ENCODE peak calls at places on chromosome 1, in five cellular contexts. E is colonic mucosa, N is esophagus squamous epithelium, F is endodermal cell, H is WERI-Rb-1. U is an unnamed sample.
A peak's percentile ranks its signal among the peaks of the same experiment; 100 is the strongest.

GRCh38 chr1:12480748-12481362 is 137.2 kb downstream of the DHRS3 start:
- DNase-seq in H (no peak), F (no peak), N (no peak), E (peak; percentile 84), U (no peak)

GRCh38 chr1:76870037-76870436 is 2.8 kb downstream of the ST6GALNAC5 start:
- DNase-seq in E (no peak), N (no peak), F (no peak), H (no peak), U (no peak)

GRCh38 chr1:41847011-41847410 is 71.7 kb downstream of the HIVEP3 start:
- DNase-seq in H (no peak), E (no peak), N (no peak), F (no peak), U (no peak)

GRCh38 chr1:26234644-26235384 is 814 bp downstream of the CEP85 start:
- DNase-seq in E (peak; percentile 52), N (no peak), F (no peak), H (no peak), U (no peak)

GRCh38 chr1:31848381-31848897 is 32.6 kb upstream of the SPOCD1 start:
- DNase-seq in E (no peak), H (no peak), F (peak; percentile 20), N (no peak), U (no peak)

GRCh38 chr1:11499825-11500331 is 20.9 kb downstream of the DISP3 start:
- DNase-seq in F (no peak), E (no peak), N (no peak), H (no peak), U (no peak)

GRCh38 chr1:99696616-99697015 is 50.7 kb downstream of the PALMD start:
- DNase-seq in H (no peak), N (no peak), F (no peak), E (no peak), U (no peak)

GRCh38 chr1:77044133-77044849 is 174.9 kb downstream of the PIGK start:
- DNase-seq in H (no peak), N (no peak), E (no peak), F (no peak), U (no peak)

GRCh38 chr1:203480084-203480483 is 4.5 kb downstream of the PRELP start:
- DNase-seq in E (no peak), F (no peak), H (no peak), N (no peak), U (no peak)

GRCh38 chr1:20405893-20406604 is 80.0 kb downstream of the CAMK2N1 start:
- DNase-seq in E (no peak), H (no peak), N (no peak), F (peak; percentile 50), U (no peak)

GRCh38 chr1:112893288-112894009 is 62.5 kb downstream of the SLC16A1 start:
- DNase-seq in E (no peak), F (no peak), N (no peak), H (no peak), U (no peak)

GRCh38 chr1:204147392-204148097 is 4.3 kb downstream of the ETNK2 start:
- DNase-seq in N (no peak), E (no peak), F (peak; percentile 58), H (no peak), U (no peak)

GRCh38 chr1:51518033-51518729 is 885 bp downstream of the EPS15 start:
- DNase-seq in E (peak; percentile 85), H (peak; percentile 26), F (peak; percentile 89), N (no peak), U (peak; percentile 46)

GRCh38 chr1:110134050-110134595 is 16.2 kb upstream of the SLC6A17 start:
- DNase-seq in N (no peak), H (no peak), E (no peak), F (no peak), U (no peak)

GRCh38 chr1:40232444-40232843 is 15.3 kb upstream of the TMCO2 start:
- DNase-seq in E (no peak), N (no peak), H (no peak), F (no peak), U (no peak)

GRCh38 chr1:156504062-156504813 is 3.7 kb upstream of the MEF2D start:
- DNase-seq in N (no peak), F (no peak), H (peak; percentile 90), E (no peak), U (no peak)

GRCh38 chr1:178094752-178095645 is 1.1 kb downstream of the RASAL2 start:
- DNase-seq in E (no peak), F (no peak), N (no peak), H (no peak), U (no peak)

GRCh38 chr1:225934711-225935110 is 6.3 kb downstream of the LEFTY2 start:
- DNase-seq in E (no peak), F (no peak), H (no peak), N (no peak), U (no peak)

GRCh38 chr1:151923422-151923821 is 14.1 kb upstream of the THEM4 start:
- DNase-seq in H (no peak), N (no peak), E (no peak), F (no peak), U (no peak)

GRCh38 chr1:78673120-78673519 is 23.5 kb downstream of the IFI44 start:
- DNase-seq in N (no peak), E (no peak), H (peak; percentile 44), F (peak; percentile 86), U (peak; percentile 41)
- TF ChIP-seq CTCF in N (no peak), E (no peak), H (peak; percentile 51), F (peak; percentile 73), U (no peak)

GRCh38 chr1:6268431-6268830 is 7.5 kb upstream of the GPR153 start:
- DNase-seq in H (peak; percentile 43), E (no peak), F (peak; percentile 72), N (no peak), U (no peak)
- TF ChIP-seq CTCF in H (peak; percentile 36), E (no peak), F (peak; percentile 56), N (no peak), U (no peak)

DNA sequence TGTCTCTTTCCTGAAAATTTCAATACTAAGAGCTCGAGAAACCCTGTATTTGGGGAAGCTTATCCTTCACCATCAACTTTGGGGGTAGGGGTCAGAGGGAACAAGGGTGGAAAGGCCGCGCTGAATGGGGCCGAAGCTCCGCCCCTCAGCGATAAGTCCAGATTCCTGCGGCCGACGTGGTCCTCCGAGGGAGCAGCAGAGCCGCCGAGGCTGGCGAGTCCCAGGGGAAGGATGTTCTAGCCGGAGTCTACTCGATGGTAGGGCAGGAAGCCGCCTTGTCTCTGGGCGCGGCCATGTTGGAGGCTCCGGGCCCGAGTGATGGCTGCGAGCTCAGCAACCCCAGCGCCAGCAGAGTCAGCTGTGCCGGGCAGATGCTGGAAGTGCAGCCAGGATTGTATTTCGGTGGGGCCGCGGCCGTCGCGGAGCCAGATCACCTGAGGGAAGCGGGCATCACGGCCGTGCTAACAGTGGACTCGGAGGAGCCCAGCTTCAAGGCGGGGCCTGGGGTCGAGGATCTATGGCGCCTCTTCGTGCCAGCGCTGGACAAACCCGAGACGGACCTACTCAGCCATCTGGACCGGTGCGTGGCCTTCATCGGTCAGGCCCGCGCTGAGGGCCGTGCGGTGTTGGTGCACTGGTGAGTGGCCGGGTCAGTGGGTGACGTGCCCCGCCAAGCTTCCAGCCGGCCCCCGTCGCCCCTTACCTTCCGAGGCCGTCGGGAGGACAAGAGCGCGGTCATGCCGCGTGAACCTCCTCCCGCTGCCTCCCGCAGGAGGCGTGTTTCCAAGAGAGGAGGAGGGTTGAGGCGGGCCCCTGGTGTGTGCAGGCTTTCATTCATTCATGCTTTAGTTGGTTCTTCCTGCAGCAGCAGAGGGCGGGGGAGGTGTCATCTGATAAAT is at the start of gene DUSP12:
- DNase-seq in F (peak; percentile 97), H (peak; percentile 99), E (peak; percentile 94), N (peak; percentile 61), U (peak; percentile 91)
- TF ChIP-seq CTCF in F (peak; percentile 22), H (peak; percentile 54), E (no peak), N (peak; percentile 7), U (no peak)

DNA sequence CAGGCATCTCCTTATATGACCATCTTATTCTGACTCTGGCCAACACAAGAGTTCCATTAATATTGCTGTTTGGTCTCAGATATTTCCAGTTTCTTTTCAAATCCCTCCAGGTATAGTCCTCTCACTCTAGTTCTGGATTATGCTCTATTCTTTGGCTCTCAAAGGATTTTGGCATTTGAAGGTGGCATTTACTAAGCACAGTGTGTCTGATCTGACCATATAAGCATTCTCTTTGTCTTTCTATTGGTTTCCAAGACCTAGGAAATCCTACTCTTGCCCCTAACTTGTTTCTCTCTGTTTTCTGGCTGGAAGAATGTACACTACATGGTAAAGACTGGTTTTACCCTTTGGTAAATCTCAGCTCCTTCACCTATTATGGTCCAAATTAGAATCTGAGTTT is 12.7 kb upstream of the ACADM start:
- DNase-seq in E (no peak), F (no peak), H (no peak), N (no peak), U (no peak)
- TF ChIP-seq CTCF in E (no peak), F (no peak), H (no peak), N (no peak), U (no peak)

DNA sequence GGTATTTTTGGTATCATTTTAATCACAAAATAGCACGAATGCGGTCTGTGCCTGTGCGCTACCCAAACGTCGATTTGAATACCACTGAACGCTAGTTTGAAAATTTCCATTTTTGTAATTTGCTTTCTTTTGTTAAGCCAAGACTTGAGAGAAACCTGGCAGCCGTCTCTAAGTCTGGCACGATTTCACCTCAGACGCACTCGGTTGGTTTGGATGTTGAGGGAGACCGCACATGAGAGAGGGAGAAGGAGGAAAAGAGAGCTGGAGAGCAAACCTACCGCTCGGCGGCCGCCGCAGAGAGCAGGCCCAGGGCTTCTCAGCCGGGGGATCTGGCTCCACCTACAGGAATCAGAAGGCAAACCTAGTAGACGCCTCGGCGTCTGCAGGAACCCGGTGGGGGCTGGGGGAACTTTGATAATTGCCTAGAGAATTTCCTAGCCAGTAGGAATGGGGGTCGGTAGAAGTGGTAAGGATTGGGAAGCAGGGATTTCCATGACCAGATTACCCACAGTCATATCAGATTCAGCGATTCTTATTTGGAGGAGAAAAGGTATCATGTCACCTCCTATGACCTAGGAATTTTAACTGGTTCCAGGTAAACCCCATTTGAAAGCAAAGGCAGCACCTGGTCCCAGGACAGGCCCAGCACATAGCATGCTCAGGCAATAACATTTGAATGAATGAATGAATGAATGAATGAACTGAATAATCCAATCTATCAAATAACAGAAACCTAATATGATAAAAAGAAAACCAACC is 83.2 kb downstream of the TM2D1 start:
- DNase-seq in F (peak; percentile 93), H (peak; percentile 72), N (no peak), E (peak; percentile 68), U (peak; percentile 69)
- TF ChIP-seq CTCF in F (peak; percentile 91), H (peak; percentile 82), N (peak; percentile 74), E (peak; percentile 63), U (peak; percentile 40)

GRCh38 chr1:30761312-30762151 is 4.0 kb upstream of the LAPTM5 start:
- DNase-seq in N (no peak), F (peak; percentile 72), E (no peak), H (peak; percentile 45), U (no peak)
- TF ChIP-seq CTCF in N (no peak), F (peak; percentile 54), E (no peak), H (no peak), U (no peak)

DNA sequence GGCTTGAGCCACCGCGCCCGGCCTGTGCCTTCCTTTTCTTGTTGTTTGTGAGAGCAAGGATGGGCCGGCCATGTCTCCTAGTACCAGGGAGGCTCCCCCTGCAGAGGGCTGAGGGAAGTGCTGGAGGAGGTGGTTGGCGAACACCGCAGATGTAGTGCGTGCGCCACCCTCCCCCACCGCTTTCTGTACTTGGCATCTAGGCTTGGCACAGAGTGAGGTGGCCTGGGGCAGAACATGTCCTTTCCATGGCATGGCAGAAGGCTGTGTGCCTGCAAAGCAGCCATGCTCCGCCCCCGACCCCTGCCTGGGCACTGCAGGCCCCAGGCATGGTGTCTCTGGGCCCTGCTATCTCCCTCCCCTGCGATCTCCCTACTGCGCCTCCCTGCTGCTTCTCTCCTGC is 30.7 kb downstream of the ALPL start:
- DNase-seq in N (no peak), E (no peak), H (peak; percentile 42), F (peak; percentile 91), U (peak; percentile 61)
- TF ChIP-seq CTCF in N (peak; percentile 31), E (no peak), H (peak; percentile 55), F (peak; percentile 75), U (no peak)

U was measured in endothelial cell.